ENCODE peak calls at places on chromosomes 6 and 20, in ten cellular contexts. W is stomach, U is GM23338, Z is SK-N-SH, L is HCT116, R is spleen, J is HepG2, H is K562, B is Panc1, C is breast epithelium. V is an unnamed sample.

GRCh38 chr20:52217689-52218395 is 26.3 kb upstream of the ZFP64 start:
- DNase-seq in B (no peak), H (no peak), R (no peak), C (no peak), U (no peak), W (no peak), Z (no peak), L (no peak), J (no peak), V (no peak)

GRCh38 chr20:60467771-60468170 is 509.5 kb downstream of the CDH26 start:
- DNase-seq in J (no peak), L (no peak), C (no peak), U (no peak), W (no peak), R (no peak), B (no peak), Z (no peak), H (no peak), V (no peak)

GRCh38 chr20:57460781-57461465 is 64.0 kb downstream of the CTCFL start:
- DNase-seq in L (no peak), W (no peak), C (no peak), R (no peak), H (peak), B (no peak), Z (no peak), U (no peak), J (no peak), V (no peak)

GRCh38 chr6:72035966-72036365 is 149.6 kb downstream of the RIMS1 start:
- DNase-seq in Z (no peak), R (no peak), W (no peak), J (no peak), B (no peak), U (no peak), L (no peak), C (no peak), H (no peak), V (no peak)

GRCh38 chr20:46646122-46646521 is 5.1 kb downstream of the SLC13A3 start:
- DNase-seq in H (no peak), Z (no peak), R (no peak), U (no peak), C (no peak), L (no peak), W (no peak), B (no peak), J (no peak), V (no peak)

GRCh38 chr20:3470208-3470626 is 601 bp upstream of the ATRN start:
- DNase-seq in B (no peak), J (no peak), U (no peak), H (no peak), L (no peak), C (peak), Z (no peak), W (no peak), R (no peak), V (no peak)

GRCh38 chr6:16508959-16509358 is 252.3 kb downstream of the ATXN1 start:
- DNase-seq in R (no peak), W (no peak), L (no peak), C (no peak), J (no peak), Z (no peak), U (no peak), B (no peak), H (no peak), V (no peak)

GRCh38 chr20:54013397-54013941 is 56.9 kb downstream of the BCAS1 start:
- DNase-seq in H (no peak), B (no peak), W (no peak), U (no peak), Z (no peak), J (no peak), R (no peak), C (no peak), L (no peak), V (no peak)

GRCh38 chr6:125859691-125860210 is 69.0 kb downstream of the NCOA7 start:
- DNase-seq in J (no peak), C (no peak), R (no peak), U (no peak), B (no peak), H (no peak), L (no peak), W (no peak), Z (no peak), V (no peak)

GRCh38 chr6:52454556-52454955 is 34.4 kb downstream of the EFHC1 start:
- DNase-seq in W (no peak), U (no peak), Z (no peak), H (no peak), R (no peak), C (no peak), L (peak), B (no peak), J (peak), V (no peak)

GRCh38 chr20:24379116-24379927 is 90.1 kb upstream of the SYNDIG1 start:
- DNase-seq in B (no peak), H (no peak), W (no peak), C (no peak), U (no peak), R (no peak), J (no peak), Z (no peak), L (no peak), V (peak)

GRCh38 chr6:13427838-13428527 is 59.4 kb downstream of the GFOD1 start:
- DNase-seq in R (peak), H (no peak), C (no peak), J (no peak), L (no peak), W (peak), U (peak), Z (no peak), B (no peak), V (no peak)

GRCh38 chr6:169023161-169023874 is 230.3 kb downstream of the THBS2 start:
- DNase-seq in Z (peak), R (no peak), L (no peak), B (no peak), W (no peak), U (no peak), J (no peak), H (no peak), C (no peak), V (no peak)

GRCh38 chr6:108902389-108902792 is 54.2 kb downstream of the ARMC2 start:
- DNase-seq in J (no peak), R (no peak), H (no peak), U (no peak), C (no peak), B (no peak), Z (no peak), W (no peak), L (no peak), V (no peak)

GRCh38 chr20:47258745-47259695 is 97.5 kb downstream of the ZMYND8 start:
- DNase-seq in W (no peak), C (no peak), U (no peak), Z (no peak), B (no peak), J (no peak), R (no peak), L (no peak), H (no peak), V (no peak)

GRCh38 chr6:89797317-89797716 is 22.3 kb downstream of the MDN1 start:
- DNase-seq in W (no peak), H (no peak), R (no peak), B (no peak), C (no peak), Z (no peak), J (no peak), L (no peak), U (no peak), V (no peak)

GRCh38 chr20:10565922-10566897 is 107.6 kb downstream of the JAG1 start:
- DNase-seq in Z (no peak), U (no peak), J (peak), R (no peak), H (no peak), L (no peak), W (no peak), C (no peak), B (no peak), V (no peak)

GRCh38 chr6:117674503-117674902 is 766 bp upstream of the NUS1 start:
- DNase-seq in L (no peak), W (no peak), H (no peak), R (no peak), B (no peak), J (no peak), C (no peak), Z (no peak), U (peak), V (no peak)

GRCh38 chr6:141744971-141745370 is 387.8 kb upstream of the GJE1 start:
- DNase-seq in C (no peak), L (no peak), W (no peak), J (no peak), R (no peak), H (no peak), B (no peak), Z (no peak), U (no peak), V (no peak)

GRCh38 chr20:18052856-18053255 is 4.9 kb downstream of the OVOL2 start:
- DNase-seq in C (no peak), H (no peak), W (no peak), Z (no peak), U (no peak), R (no peak), L (no peak), J (no peak), B (no peak), V (no peak)

GRCh38 chr6:170286246-170286933 is 4.5 kb downstream of the DLL1 start:
- DNase-seq in H (peak), U (no peak), J (no peak), Z (peak), L (no peak), B (no peak), R (peak), C (no peak), W (peak), V (no peak)

GRCh38 chr6:134358320-134358719 is 40.4 kb upstream of the SGK1 start:
- DNase-seq in H (no peak), W (no peak), U (no peak), L (no peak), Z (peak), J (no peak), C (no peak), R (no peak), B (no peak), V (peak)

GRCh38 chr6:129701721-129702455 is 8.1 kb downstream of the ARHGAP18 start:
- DNase-seq in R (no peak), J (no peak), L (no peak), C (no peak), Z (no peak), H (no peak), U (no peak), W (no peak), B (no peak), V (no peak)

GRCh38 chr6:151627689-151628444 is 134.1 kb downstream of the CCDC170 start:
- DNase-seq in L (peak), R (no peak), Z (no peak), J (peak), C (no peak), U (no peak), H (no peak), W (no peak), B (no peak), V (no peak)

GRCh38 chr6:145772846-145773245 is 37.5 kb upstream of the EPM2A start:
- DNase-seq in C (no peak), H (no peak), U (no peak), J (peak), W (no peak), R (no peak), L (no peak), B (no peak), Z (no peak), V (no peak)

GRCh38 chr6:26421259-26422144 is 18.8 kb upstream of the BTN3A3 start:
- DNase-seq in B (peak), Z (peak), J (peak), C (peak), L (peak), W (peak), U (peak), H (peak), R (peak), V (peak)

GRCh38 chr6:2450546-2450945 is 205.1 kb upstream of the GMDS start:
- DNase-seq in W (peak), R (no peak), J (no peak), Z (peak), C (peak), U (no peak), H (no peak), L (no peak), B (no peak), V (no peak)

GRCh38 chr6:29510202-29510601 is 22.4 kb upstream of the MAS1L start:
- DNase-seq in C (peak), B (no peak), U (peak), Z (no peak), H (peak), J (peak), L (no peak), W (no peak), R (no peak), V (no peak)

DNA sequence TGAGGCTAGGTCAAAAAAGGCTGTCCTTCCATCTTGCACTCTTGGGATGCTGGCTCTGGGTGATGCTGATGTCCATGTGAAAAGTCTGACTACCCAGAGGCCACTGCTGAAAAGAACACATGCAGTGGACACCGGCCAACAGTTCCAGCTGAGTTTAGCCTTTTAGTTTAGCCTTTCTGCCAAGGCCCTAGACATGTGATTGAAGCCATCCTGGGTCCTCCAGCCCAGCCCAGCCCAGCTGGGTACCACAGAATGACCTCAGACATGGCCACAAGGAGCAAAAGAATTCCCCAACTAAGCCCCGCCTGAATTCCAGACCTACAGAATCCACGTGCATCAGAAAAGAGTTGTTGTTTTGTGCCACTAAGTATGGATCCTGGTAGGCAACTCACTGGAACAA is 17.4 kb downstream of the PIGT start:
- DNase-seq in B (no peak), U (peak), Z (no peak), L (no peak), R (no peak), C (no peak), J (no peak), H (no peak), W (no peak), V (no peak)
- TF ChIP-seq POLR2AphosphoS5 in B (no peak), U (no peak), Z (no peak), L (no peak), R (no peak), C (no peak), J (no peak), H (no peak), W (no peak), V (no peak)

DNA sequence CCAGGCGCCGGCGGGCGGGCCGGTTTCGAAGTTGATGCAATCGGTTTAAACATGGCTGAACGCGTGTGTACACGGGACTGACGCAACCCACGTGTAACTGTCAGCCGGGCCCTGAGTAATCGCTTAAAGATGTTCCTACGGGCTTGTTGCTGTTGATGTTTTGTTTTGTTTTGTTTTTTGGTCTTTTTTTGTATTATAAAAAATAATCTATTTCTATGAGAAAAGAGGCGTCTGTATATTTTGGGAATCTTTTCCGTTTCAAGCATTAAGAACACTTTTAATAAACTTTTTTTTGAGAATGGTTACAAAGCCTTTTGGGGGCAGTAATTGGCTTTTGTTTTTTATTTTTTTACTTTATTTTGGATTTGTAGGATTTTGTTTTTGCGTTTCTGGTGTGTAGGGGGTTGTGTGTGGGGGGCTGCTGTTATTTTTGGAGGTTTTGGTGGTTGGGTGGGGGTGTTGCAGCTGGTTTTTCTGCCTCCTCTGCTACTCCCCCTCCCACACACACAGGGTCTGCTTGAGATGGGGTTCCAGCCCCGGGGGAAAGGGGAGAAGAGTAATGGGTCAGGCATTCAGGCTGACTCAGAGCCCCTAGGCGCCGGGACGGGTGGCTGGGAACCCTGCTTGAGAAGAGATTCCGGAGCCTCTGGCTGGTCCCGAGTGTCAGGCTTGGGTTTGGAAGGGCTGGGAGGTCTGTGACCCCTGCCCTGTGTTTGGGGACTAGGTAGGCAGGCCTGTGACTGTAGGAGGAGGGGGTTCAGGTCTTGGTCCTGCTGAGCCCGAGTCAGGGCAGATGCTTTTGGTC is 1.9 kb downstream of the CEBPB start:
- DNase-seq in H (peak), B (no peak), J (peak), W (peak), R (peak), Z (peak), L (peak), C (peak), U (peak), V (peak)
- TF ChIP-seq POLR2AphosphoS5 in H (peak), B (peak), J (peak), W (peak), R (no peak), Z (peak), L (peak), C (peak), U (no peak), V (peak)

GRCh38 chr6:111852704-111853103 is 20.5 kb downstream of the FYN start:
- DNase-seq in Z (no peak), B (no peak), R (no peak), J (peak), L (no peak), H (no peak), W (no peak), U (no peak), C (no peak), V (peak)
- TF ChIP-seq POLR2AphosphoS5 in Z (no peak), B (no peak), R (no peak), J (no peak), L (no peak), H (no peak), W (no peak), U (no peak), C (no peak), V (no peak)

DNA sequence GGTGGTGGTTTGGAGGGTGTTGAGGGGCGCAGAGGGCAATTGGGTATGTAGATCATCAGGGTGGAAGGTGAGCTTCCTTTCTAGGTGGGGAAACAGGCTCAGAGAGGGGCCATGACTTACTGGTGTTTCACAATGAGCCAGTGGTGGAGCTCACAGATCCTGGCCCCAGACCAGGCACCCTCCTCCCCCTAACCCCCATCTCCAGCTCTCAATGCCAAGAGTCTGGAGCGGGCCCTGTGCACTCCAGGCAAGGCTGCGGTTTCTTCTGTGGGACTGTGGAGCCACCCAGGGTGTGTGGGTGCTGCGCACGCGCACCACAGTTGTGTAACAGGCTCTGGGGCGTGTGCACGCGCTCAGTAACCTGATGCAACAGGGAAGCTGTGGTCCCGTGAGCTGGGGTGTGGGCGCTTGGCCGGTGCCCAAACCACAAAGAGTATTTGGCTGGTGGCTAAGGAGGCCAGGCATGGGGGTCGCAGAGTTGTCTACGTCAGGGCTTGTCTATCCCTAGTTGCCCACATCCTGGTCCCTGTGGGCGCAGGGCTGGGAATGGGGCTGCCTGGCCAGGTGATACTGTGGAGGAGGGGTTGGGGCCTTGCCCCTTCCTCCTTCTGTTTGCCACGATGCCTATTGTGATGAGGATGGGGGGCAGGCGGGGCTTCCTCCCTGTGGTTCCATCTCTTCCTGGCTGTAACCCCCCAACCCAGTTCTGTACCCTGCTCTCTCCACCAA is 37.5 kb upstream of the MRPS18A start:
- DNase-seq in J (peak), U (no peak), W (peak), H (peak), B (no peak), C (peak), L (peak), Z (no peak), R (peak), V (peak)
- TF ChIP-seq POLR2AphosphoS5 in J (no peak), U (no peak), W (peak), H (peak), B (no peak), C (peak), L (peak), Z (no peak), R (peak), V (peak)